ENCODE peak calls at places on chromosomes 2 and 18, in seven cellular contexts. L, W, P, U, S, F and V are unnamed samples.
A peak's percentile ranks its signal among the peaks of the same experiment; 100 is the strongest.

GRCh38 chr18:51077217-51077616 is 47.2 kb downstream of the SMAD4 start:
- DNase-seq in S (no peak), U (no peak), F (no peak), W (peak; percentile 39), L (no peak), P (peak; percentile 62), V (no peak)

GRCh38 chr2:45342-46130 is 769 bp downstream of the FAM110C start:
- DNase-seq in S (no peak), P (no peak), F (peak; percentile 6), L (no peak), W (no peak), U (no peak), V (no peak)

GRCh38 chr2:129876576-129876975 is 102.9 kb upstream of the RAB6C start:
- DNase-seq in F (no peak), S (no peak), P (no peak), U (no peak), L (no peak), W (no peak), V (no peak)

GRCh38 chr2:38248246-38248645 is 128.8 kb downstream of the ATL2 start:
- DNase-seq in P (no peak), W (no peak), F (no peak), L (no peak), U (no peak), S (no peak), V (no peak)

GRCh38 chr2:86301010-86301409 is 36.4 kb downstream of the REEP1 start:
- DNase-seq in P (no peak), U (no peak), F (no peak), S (no peak), W (no peak), L (no peak), V (no peak)

GRCh38 chr2:101063753-101064502 is 61.8 kb downstream of the RPL31 start:
- DNase-seq in P (no peak), W (peak; percentile 83), L (no peak), U (no peak), S (no peak), F (no peak), V (no peak)

GRCh38 chr18:78192044-78192443 is 787.6 kb upstream of the SALL3 start:
- DNase-seq in W (no peak), U (peak; percentile 89), F (no peak), P (no peak), L (peak; percentile 49), S (no peak), V (no peak)

GRCh38 chr2:134640494-134640893 is 78.3 kb downstream of the TMEM163 start:
- DNase-seq in P (no peak), U (no peak), W (no peak), L (no peak), F (no peak), S (no peak), V (no peak)

GRCh38 chr2:172395503-172395902 is 31.9 kb upstream of the ITGA6 start:
- DNase-seq in U (no peak), W (no peak), F (no peak), S (no peak), P (peak; percentile 43), L (no peak), V (no peak)

GRCh38 chr2:226799976-226800940 is 638 bp upstream of the IRS1 start:
- DNase-seq in S (no peak), F (no peak), U (no peak), W (peak; percentile 14), L (no peak), P (peak; percentile 23), V (no peak)